ENCODE peak calls at places on chromosomes 6 and 20, in six cellular contexts. J is heart left ventricle; Q is WERI-Rb-1; H is CD8-positive, alpha-beta T cell; O is sigmoid colon; B is left ventricle myocardium inferior. A is an unnamed sample.

GRCh38 chr20:34037121-34037520 is 43.4 kb downstream of the RALY start:
- DNase-seq in Q (no peak), O (no peak), J (no peak), H (peak; percentile 33), B (no peak), A (peak; percentile 27)

GRCh38 chr6:132082421-132082820 is 131.2 kb upstream of the CCN2 start:
- DNase-seq in H (no peak), Q (no peak), J (no peak), B (no peak), O (no peak), A (no peak)

GRCh38 chr20:14960837-14961236 is 623.4 kb upstream of the FLRT3 start:
- DNase-seq in Q (no peak), H (no peak), J (no peak), O (no peak), B (no peak), A (no peak)

GRCh38 chr20:12152996-12153395 is 235.3 kb downstream of the BTBD3 start:
- DNase-seq in B (no peak), J (no peak), H (no peak), O (no peak), Q (no peak), A (no peak)

GRCh38 chr20:58907481-58908137 is 55.1 kb downstream of the GNAS start:
- DNase-seq in B (peak; percentile 85), H (peak; percentile 34), O (peak; percentile 97), Q (peak; percentile 89), J (peak; percentile 94), A (peak; percentile 29)

GRCh38 chr20:54132612-54133433 is 41.0 kb downstream of the CYP24A1 start:
- DNase-seq in H (no peak), Q (no peak), J (no peak), B (no peak), O (peak; percentile 72), A (no peak)

GRCh38 chr20:3172933-3173581 is at the start of gene LZTS3:
- DNase-seq in Q (peak; percentile 77), O (peak; percentile 92), J (peak; percentile 77), H (peak; percentile 78), B (peak; percentile 75), A (peak; percentile 82)

GRCh38 chr6:55069132-55069781 is 105.1 kb upstream of the HCRTR2 start:
- DNase-seq in Q (peak; percentile 42), J (no peak), O (no peak), H (no peak), B (no peak), A (no peak)

GRCh38 chr20:16476032-16476431 is 97.2 kb downstream of the KIF16B start:
- DNase-seq in Q (no peak), J (no peak), H (no peak), B (no peak), O (no peak), A (no peak)

GRCh38 chr20:22511943-22512910 is 72.1 kb downstream of the FOXA2 start:
- DNase-seq in Q (no peak), H (no peak), J (no peak), O (no peak), B (no peak), A (no peak)

GRCh38 chr6:12911387-12911960 is 194.9 kb downstream of the PHACTR1 start:
- DNase-seq in H (no peak), O (no peak), B (no peak), J (no peak), Q (no peak), A (no peak)

GRCh38 chr6:150549007-150549406 is 50.7 kb upstream of the PLEKHG1 start:
- DNase-seq in J (no peak), Q (peak; percentile 24), H (no peak), O (no peak), B (no peak), A (no peak)
- H3K27me3 ChIP-seq in J (no peaks in the 10 kb centered on the region), Q (peaks cover 4% of the 10 kb centered on the region), H (no peaks in the 10 kb centered on the region), O (no peaks in the 10 kb centered on the region), B (no peaks in the 10 kb centered on the region), A (no peaks in the 10 kb centered on the region)

DNA sequence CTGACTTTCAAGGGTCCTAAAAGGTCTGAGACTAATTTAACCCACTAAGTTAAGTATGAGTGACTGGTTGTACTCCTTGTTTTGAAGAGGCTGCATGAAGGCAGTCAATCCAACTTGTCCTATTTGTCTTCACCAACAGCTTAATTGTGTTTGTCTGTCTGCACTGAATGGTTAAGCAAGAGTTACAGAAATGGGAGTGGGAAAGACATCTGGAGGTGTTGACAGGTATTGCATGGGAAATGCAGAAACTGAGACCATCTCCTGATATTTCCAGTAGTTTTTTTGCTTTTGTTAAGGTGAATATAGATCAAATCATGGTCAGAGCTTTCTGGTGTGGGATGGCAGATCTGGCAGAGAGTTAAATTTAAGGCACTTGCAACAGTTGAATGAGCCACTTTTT is 6.5 kb downstream of the FUT9 start:
- DNase-seq in J (no peak), H (no peak), B (no peak), Q (no peak), O (no peak), A (no peak)
- TF ChIP-seq CTCF in J (no peak), H (no peak), B (no peak), Q (no peak), O (no peak), A (no peak)

GRCh38 chr20:51275816-51276215 is 252.9 kb upstream of the KCNG1 start:
- DNase-seq in O (no peak), B (no peak), J (no peak), Q (no peak), H (no peak), A (no peak)
- H3K27me3 ChIP-seq in O (peaks cover 52% of the 10 kb centered on the region), B (peaks cover 82% of the 10 kb centered on the region), J (peaks cover 10% of the 10 kb centered on the region), Q (peaks cover 86% of the 10 kb centered on the region), H (peaks cover 8% of the 10 kb centered on the region), A (peaks cover 8% of the 10 kb centered on the region)

GRCh38 chr6:63351995-63352586 is 32.3 kb upstream of the LGSN start:
- DNase-seq in J (no peak), B (no peak), Q (no peak), O (no peak), H (no peak), A (no peak)
- TF ChIP-seq CTCF in J (peak; percentile 48), B (peak; percentile 41), Q (no peak), O (no peak), H (no peak), A (no peak)

A was measured in CD4-positive, alpha-beta T cell.